ENCODE peak calls at places on chromosomes 12 and 14, in five cellular contexts. Q, V, C, W and N are unnamed samples.
A peak's percentile ranks its signal among the peaks of the same experiment; 100 is the strongest.

GRCh38 chr12:103495158-103495782 is 498 bp downstream of the C12orf42 start:
- DNase-seq in C (peak; percentile 48), V (peak; percentile 76), Q (no peak), W (no peak), N (peak; percentile 39)

GRCh38 chr14:91090733-91091132 is 23.1 kb upstream of the DGLUCY start:
- DNase-seq in C (no peak), Q (no peak), W (no peak), V (no peak), N (no peak)

GRCh38 chr12:78562358-78563205 is 302.0 kb upstream of the SYT1 start:
- DNase-seq in V (peak; percentile 8), W (peak; percentile 19), Q (no peak), C (no peak), N (no peak)

GRCh38 chr12:16389594-16389993 is 42.1 kb downstream of the MGST1 start:
- DNase-seq in V (no peak), W (peak; percentile 62), C (no peak), Q (no peak), N (no peak)

GRCh38 chr14:82621881-82622450 is 1088.3 kb upstream of the SEL1L start:
- DNase-seq in C (no peak), Q (no peak), V (peak; percentile 1), W (no peak), N (no peak)

GRCh38 chr14:49642163-49642562 is 7.1 kb upstream of the DNAAF2 start:
- DNase-seq in V (no peak), W (no peak), Q (no peak), C (no peak), N (no peak)

GRCh38 chr12:98126637-98127335 is 388.6 kb upstream of the TMPO start:
- DNase-seq in C (no peak), W (no peak), V (no peak), Q (no peak), N (no peak)

GRCh38 chr12:95922231-95922630 is 20.2 kb downstream of the CCDC38 start:
- DNase-seq in V (no peak), C (no peak), Q (no peak), W (no peak), N (no peak)

GRCh38 chr12:66049538-66050282 is 80.8 kb downstream of the LLPH start:
- DNase-seq in Q (no peak), V (no peak), C (no peak), W (no peak), N (no peak)

GRCh38 chr12:132170637-132171292 is 26.5 kb downstream of the NOC4L start:
- DNase-seq in Q (no peak), W (no peak), C (no peak), V (no peak), N (no peak)

GRCh38 chr14:59055439-59056045 is 132.9 kb upstream of the DAAM1 start:
- DNase-seq in W (peak; percentile 70), Q (no peak), V (peak; percentile 61), C (no peak), N (no peak)

GRCh38 chr14:76917759-76918175 is 91.6 kb downstream of the LRRC74A start:
- DNase-seq in C (no peak), W (peak; percentile 22), Q (no peak), V (no peak), N (no peak)

GRCh38 chr12:130439250-130439649 is 101.6 kb downstream of the PIWIL1 start:
- DNase-seq in W (no peak), C (no peak), V (no peak), Q (no peak), N (no peak)

DNA sequence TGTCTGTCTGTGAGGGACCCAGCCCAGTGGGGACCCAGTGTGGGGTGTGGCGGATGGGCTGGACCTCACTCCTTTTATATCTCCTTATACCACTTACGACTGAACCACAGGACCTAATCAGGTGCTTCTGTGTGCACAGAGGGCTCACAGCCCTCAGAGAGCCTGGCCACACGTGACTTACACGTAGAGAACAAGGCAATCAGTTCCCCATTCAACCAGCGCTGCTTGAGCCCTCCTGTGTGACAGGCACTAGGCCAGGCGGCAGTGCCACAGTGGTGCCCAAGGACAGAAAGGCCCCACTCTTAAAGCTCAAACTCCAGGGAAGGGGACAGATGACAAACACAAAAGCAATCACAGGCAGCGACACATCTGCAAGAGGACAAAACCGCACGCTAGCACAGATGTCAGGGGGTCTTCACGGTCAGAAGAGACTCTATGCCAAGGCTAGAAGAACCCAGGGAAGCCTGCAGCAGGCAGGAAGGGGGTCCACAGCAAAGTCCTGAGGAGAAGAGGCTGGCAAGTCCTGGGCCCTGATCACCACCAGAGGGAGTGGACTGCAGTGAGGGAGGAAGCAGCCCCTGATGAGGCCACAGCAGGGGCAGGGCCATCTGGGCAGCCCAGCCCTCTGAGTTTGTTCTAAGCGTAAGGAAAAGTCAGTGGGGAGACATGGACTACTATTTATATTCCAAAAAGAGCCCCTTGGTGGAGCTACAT is 39.3 kb downstream of the SETD3 start:
- DNase-seq in Q (no peak), W (no peak), V (no peak), C (no peak), N (no peak)
- TF ChIP-seq CTCF in Q (peak; percentile 34), W (peak; percentile 15), V (no peak), C (peak; percentile 33), N (no peak)

GRCh38 chr14:68790656-68791077 is 2.2 kb downstream of the ZFP36L1 start:
- DNase-seq in Q (no peak), W (no peak), V (no peak), C (no peak), N (no peak)

GRCh38 chr14:68787235-68787727 is 5.6 kb downstream of the ZFP36L1 start:
- DNase-seq in C (no peak), Q (no peak), V (peak; percentile 38), W (no peak), N (no peak)

GRCh38 chr14:68788275-68789001 is 4.4 kb downstream of the ZFP36L1 start:
- DNase-seq in C (no peak), V (no peak), W (no peak), Q (no peak), N (no peak)

GRCh38 chr14:68789798-68790655 is 2.8 kb downstream of the ZFP36L1 start:
- DNase-seq in W (peak; percentile 53), Q (no peak), C (peak; percentile 23), V (no peak), N (peak; percentile 61)

GRCh38 chr14:68789002-68789797 is 3.7 kb downstream of the ZFP36L1 start:
- DNase-seq in Q (peak; percentile 70), C (peak; percentile 74), V (peak; percentile 85), W (peak; percentile 79), N (peak; percentile 90)
- TF ChIP-seq CTCF in Q (peak; percentile 72), C (peak; percentile 71), V (peak; percentile 79), W (peak; percentile 67), N (peak; percentile 65)

GRCh38 chr14:101552786-101553231 is 8.5 kb upstream of the DIO3 start:
- DNase-seq in W (no peak), V (no peak), C (no peak), Q (no peak), N (no peak)
- TF ChIP-seq CTCF in W (no peak), V (no peak), C (no peak), Q (no peak), N (no peak)

GRCh38 chr12:51812871-51813270 is 35.6 kb downstream of the FIGNL2 start:
- DNase-seq in C (no peak), Q (no peak), V (no peak), W (no peak), N (no peak)

GRCh38 chr12:51817027-51817953 is 31.2 kb downstream of the FIGNL2 start:
- DNase-seq in W (no peak), C (no peak), V (no peak), Q (no peak), N (no peak)

GRCh38 chr12:51815571-51815970 is 32.9 kb downstream of the FIGNL2 start:
- DNase-seq in W (no peak), V (no peak), Q (no peak), C (no peak), N (no peak)

GRCh38 chr12:51813931-51814310 is 34.6 kb downstream of the FIGNL2 start:
- DNase-seq in V (no peak), C (no peak), W (no peak), Q (no peak), N (no peak)

GRCh38 chr12:51814311-51815088 is 34.0 kb downstream of the FIGNL2 start:
- DNase-seq in Q (peak; percentile 71), V (peak; percentile 45), C (peak; percentile 78), W (peak; percentile 83), N (peak; percentile 88)
- TF ChIP-seq CTCF in Q (peak; percentile 70), V (peak; percentile 43), C (peak; percentile 69), W (peak; percentile 57), N (peak; percentile 52)

GRCh38 chr14:73746540-73747385 is 32.6 kb upstream of the PNMA1 start:
- DNase-seq in Q (no peak), C (no peak), V (no peak), W (no peak), N (no peak)
- TF ChIP-seq CTCF in Q (no peak), C (no peak), V (peak; percentile 20), W (peak; percentile 42), N (no peak)

GRCh38 chr14:54486685-54487084 is 2.1 kb downstream of the GMFB start:
- DNase-seq in W (no peak), Q (no peak), V (no peak), C (no peak), N (no peak)

GRCh38 chr14:54489318-54489683 is 521 bp upstream of the GMFB start:
- DNase-seq in Q (no peak), V (no peak), C (no peak), W (no peak), N (no peak)

GRCh38 chr14:54487771-54488170 is 1.0 kb downstream of the GMFB start:
- DNase-seq in Q (no peak), C (no peak), W (peak; percentile 62), V (no peak), N (no peak)

GRCh38 chr14:54488646-54489317 is at the start of gene GMFB:
- DNase-seq in W (peak; percentile 95), Q (peak; percentile 74), V (peak; percentile 97), C (peak; percentile 88), N (peak; percentile 94)

GRCh38 chr14:54488318-54488645 is 498 bp downstream of the GMFB start:
- DNase-seq in V (no peak), W (no peak), C (no peak), Q (no peak), N (no peak)
- TF ChIP-seq CTCF in V (peak; percentile 10), W (peak; percentile 12), C (peak; percentile 39), Q (peak; percentile 49), N (no peak)

GRCh38 chr14:55146425-55146824 is 17.4 kb downstream of the LGALS3 start:
- DNase-seq in Q (no peak), V (no peak), W (no peak), C (no peak), N (no peak)
- TF ChIP-seq CTCF in Q (no peak), V (no peak), W (no peak), C (no peak), N (no peak)

GRCh38 chr14:93736378-93737014 is 51.8 kb downstream of the PRIMA1 start:
- DNase-seq in C (no peak), W (no peak), V (peak; percentile 4), Q (no peak), N (no peak)
- TF ChIP-seq CTCF in C (peak; percentile 49), W (peak; percentile 1), V (no peak), Q (peak; percentile 60), N (peak; percentile 42)